ENCODE peak calls at places on chromosomes 5 and 9, in seven cellular contexts. C is coronary artery, F is WTC11, K is MCF 10A, B is GM20000, D is HL-60, M is uterus. U is an unnamed sample.

GRCh38 chr5:137954131-137954879 is 65.0 kb downstream of the PKD2L2 start:
- DNase-seq in C (no peak), F (no peak), K (peak; percentile 85), B (no peak), D (no peak), M (peak; percentile 61), U (no peak)

GRCh38 chr5:31270396-31270795 is 76.9 kb downstream of the CDH6 start:
- DNase-seq in C (no peak), F (no peak), K (peak; percentile 36), B (peak; percentile 7), D (no peak), M (no peak), U (no peak)

GRCh38 chr9:133485531-133486260 is 6.8 kb upstream of the SLC2A6 start:
- DNase-seq in C (no peak), F (no peak), K (no peak), B (peak; percentile 73), D (peak; percentile 47), M (no peak), U (peak; percentile 69)

GRCh38 chr5:168770036-168770498 is 190.9 kb upstream of the PANK3 start:
- DNase-seq in C (no peak), F (no peak), K (no peak), B (no peak), D (no peak), M (no peak), U (no peak)

GRCh38 chr5:9681706-9682105 is 51.6 kb upstream of the TAS2R1 start:
- DNase-seq in C (no peak), F (no peak), K (no peak), B (no peak), D (no peak), M (no peak), U (no peak)

GRCh38 chr9:131995382-131995781 is 84.3 kb downstream of the MED27 start:
- DNase-seq in C (no peak), F (no peak), K (peak; percentile 48), B (no peak), D (no peak), M (no peak), U (no peak)

GRCh38 chr9:38707885-38708640 is 11.9 kb downstream of the FAM240B start:
- DNase-seq in C (no peak), F (no peak), K (peak; percentile 36), B (peak; percentile 30), D (no peak), M (no peak), U (peak; percentile 32)

GRCh38 chr5:137344723-137345322 is 154.3 kb downstream of the SPOCK1 start:
- DNase-seq in C (no peak), F (peak; percentile 74), K (peak; percentile 78), B (peak; percentile 26), D (peak; percentile 1), M (no peak), U (peak; percentile 26)

GRCh38 chr5:20023686-20024085 is 35.7 kb upstream of the CDH18 start:
- DNase-seq in C (no peak), F (no peak), K (no peak), B (no peak), D (no peak), M (no peak), U (no peak)

GRCh38 chr5:73701566-73701965 is 75.6 kb downstream of the ARHGEF28 start:
- DNase-seq in C (no peak), F (no peak), K (peak; percentile 39), B (no peak), D (no peak), M (no peak), U (no peak)

GRCh38 chr5:88502179-88503064 is 233.8 kb upstream of the TMEM161B start:
- DNase-seq in C (no peak), F (no peak), K (peak; percentile 7), B (peak; percentile 38), D (no peak), M (no peak), U (peak; percentile 27)

GRCh38 chr9:110641350-110641749 is 27.2 kb upstream of the MUSK start:
- DNase-seq in C (no peak), F (no peak), K (no peak), B (no peak), D (no peak), M (no peak), U (no peak)

GRCh38 chr9:110015759-110016158 is 192.2 kb downstream of the C9orf152 start:
- DNase-seq in C (no peak), F (no peak), K (peak; percentile 88), B (no peak), D (no peak), M (no peak), U (no peak)

GRCh38 chr5:59660737-59661136 is 232.8 kb downstream of the PDE4D start:
- DNase-seq in C (no peak), F (no peak), K (peak; percentile 36), B (peak; percentile 17), D (no peak), M (no peak), U (peak; percentile 20)

GRCh38 chr5:20678814-20679298 is 690.9 kb upstream of the CDH18 start:
- DNase-seq in C (no peak), F (no peak), K (peak; percentile 95), B (no peak), D (no peak), M (no peak), U (no peak)

GRCh38 chr5:54669845-54670635 is 152.5 kb downstream of the SNX18 start:
- DNase-seq in C (no peak), F (no peak), K (no peak), B (no peak), D (no peak), M (no peak), U (no peak)

GRCh38 chr5:127434588-127434987 is 82.9 kb upstream of the PRRC1 start:
- DNase-seq in C (no peak), F (no peak), K (no peak), B (no peak), D (no peak), M (no peak), U (no peak)

GRCh38 chr9:21715408-21715807 is 87.0 kb upstream of the MTAP start:
- DNase-seq in C (no peak), F (no peak), K (no peak), B (no peak), D (peak; percentile 14), M (no peak), U (no peak)

GRCh38 chr5:107806705-107807104 is 136.0 kb upstream of the EFNA5 start:
- DNase-seq in C (no peak), F (no peak), K (peak; percentile 88), B (no peak), D (no peak), M (no peak), U (no peak)

GRCh38 chr9:123138156-123138555 is 104.7 kb downstream of the GPR21 start:
- DNase-seq in C (no peak), F (no peak), K (no peak), B (no peak), D (no peak), M (no peak), U (no peak)

GRCh38 chr9:6930827-6931226 is 173.1 kb downstream of the KDM4C start:
- DNase-seq in C (no peak), F (no peak), K (peak; percentile 35), B (no peak), D (no peak), M (no peak), U (no peak)

GRCh38 chr9:88672874-88673695 is 138.1 kb downstream of the NXNL2 start:
- DNase-seq in C (no peak), F (peak; percentile 31), K (no peak), B (no peak), D (no peak), M (no peak), U (no peak)

GRCh38 chr5:35736280-35736679 is 118.6 kb downstream of the SPEF2 start:
- DNase-seq in C (no peak), F (no peak), K (no peak), B (no peak), D (no peak), M (no peak), U (no peak)

GRCh38 chr5:55694152-55694830 is 17.8 kb downstream of the SLC38A9 start:
- DNase-seq in C (no peak), F (no peak), K (peak; percentile 40), B (peak; percentile 24), D (peak; percentile 1), M (no peak), U (no peak)

GRCh38 chr5:111685969-111686368 is 71.0 kb downstream of the NREP start:
- DNase-seq in C (no peak), F (peak; percentile 15), K (peak; percentile 47), B (peak; percentile 13), D (no peak), M (no peak), U (no peak)

GRCh38 chr9:90466481-90466880 is 176.1 kb downstream of the DIRAS2 start:
- DNase-seq in C (no peak), F (no peak), K (no peak), B (no peak), D (no peak), M (no peak), U (no peak)
- TF ChIP-seq CTCF in C (no peak), F (no peak), K (no peak), B (no peak), D (no peak), M (no peak), U (no peak)

GRCh38 chr9:35385042-35385441 is 104.9 kb upstream of the RUSC2 start:
- DNase-seq in C (no peak), F (no peak), K (peak; percentile 18), B (no peak), D (no peak), M (no peak), U (no peak)
- TF ChIP-seq CTCF in C (no peak), F (no peak), K (no peak), B (no peak), D (no peak), M (no peak), U (no peak)

GRCh38 chr5:120086081-120086480 is 378.0 kb upstream of the PRR16 start:
- DNase-seq in C (no peak), F (no peak), K (no peak), B (no peak), D (no peak), M (no peak), U (no peak)

GRCh38 chr5:120083851-120084615 is 380.1 kb upstream of the PRR16 start:
- DNase-seq in C (no peak), F (no peak), K (no peak), B (no peak), D (no peak), M (no peak), U (no peak)

DNA sequence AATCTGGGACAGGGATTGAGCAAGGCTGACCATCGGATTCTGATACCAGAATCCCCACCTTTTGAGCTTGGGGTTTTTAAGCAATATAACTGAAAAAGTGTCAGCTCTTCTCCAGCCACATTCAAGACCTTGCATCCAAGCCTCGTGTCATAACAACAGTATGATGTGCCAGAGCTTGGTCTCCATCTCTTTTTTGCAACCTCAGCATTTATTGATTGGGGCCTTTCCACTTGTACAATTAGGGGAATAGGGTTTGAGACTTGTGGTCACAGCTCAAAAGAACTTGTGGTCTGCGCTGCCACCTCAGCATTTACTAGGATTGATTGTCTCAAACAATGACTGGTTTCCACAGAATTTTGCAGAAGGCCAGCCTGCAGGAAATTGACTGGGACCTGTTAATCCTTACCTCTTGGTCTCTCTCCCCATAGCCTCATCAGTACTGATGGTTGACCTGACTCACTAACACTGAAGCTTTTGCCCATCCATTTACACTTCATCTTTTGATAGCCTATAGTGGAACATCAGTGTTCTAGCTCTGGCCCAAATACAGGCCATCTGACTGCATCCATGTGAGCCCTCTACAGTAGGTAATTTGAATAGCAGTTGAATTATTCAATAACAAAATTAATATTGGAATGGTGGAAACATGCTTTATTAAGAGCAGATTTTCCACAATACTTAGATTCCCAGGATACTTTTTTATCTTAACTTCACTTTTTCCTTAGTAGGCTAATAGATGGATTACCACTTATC is 381.6 kb upstream of the PRR16 start:
- DNase-seq in C (no peak), F (no peak), K (no peak), B (no peak), D (no peak), M (no peak), U (no peak)
- TF ChIP-seq CTCF in C (no peak), F (no peak), K (no peak), B (no peak), D (no peak), M (no peak), U (no peak)

GRCh38 chr9:98536542-98537173 is 172.1 kb downstream of the GABBR2 start:
- DNase-seq in C (no peak), F (peak; percentile 74), K (peak; percentile 28), B (peak; percentile 45), D (peak; percentile 54), M (no peak), U (peak; percentile 59)
- TF ChIP-seq CTCF in C (no peak), F (peak; percentile 72), K (peak; percentile 20), B (peak; percentile 54), D (peak; percentile 73), M (no peak), U (peak; percentile 58)